ENCODE peak calls at places on chromosome 10, in seven cellular contexts. N is AG10803, D is endodermal cell, C is hepatocyte, X is dorsolateral prefrontal cortex, O is fibroblast of pulmonary artery, I is GM06990. B is an unnamed sample.

GRCh38 chr10:105149371-105149871 is 508.3 kb downstream of the SORCS3 start:
- DNase-seq in N (peak; percentile 33), D (no peak), C (peak; percentile 26), X (no peak), O (no peak), I (no peak), B (no peak)

GRCh38 chr10:21191512-21191911 is 294.4 kb upstream of the NEBL start:
- DNase-seq in N (no peak), D (no peak), C (no peak), X (no peak), O (no peak), I (no peak), B (no peak)

GRCh38 chr10:84599254-84599653 is 270.9 kb downstream of the CCSER2 start:
- DNase-seq in N (no peak), D (peak; percentile 53), C (no peak), X (no peak), O (no peak), I (no peak), B (no peak)

GRCh38 chr10:62916157-62916603 is 100.0 kb upstream of the EGR2 start:
- DNase-seq in N (peak; percentile 95), D (no peak), C (no peak), X (no peak), O (peak; percentile 95), I (no peak), B (no peak)

GRCh38 chr10:72156223-72156622 is 59.6 kb upstream of the ANAPC16 start:
- DNase-seq in N (no peak), D (no peak), C (no peak), X (no peak), O (no peak), I (no peak), B (no peak)

GRCh38 chr10:114544045-114544659 is 113.9 kb downstream of the ABLIM1 start:
- DNase-seq in N (no peak), D (no peak), C (no peak), X (no peak), O (no peak), I (peak; percentile 67), B (no peak)

GRCh38 chr10:97332586-97333350 is 1.8 kb downstream of the FRAT2 start:
- DNase-seq in N (peak; percentile 86), D (peak; percentile 76), C (peak; percentile 82), X (no peak), O (peak; percentile 85), I (no peak), B (peak; percentile 61)

GRCh38 chr10:283916-284356 is 148.7 kb downstream of the ZMYND11 start:
- DNase-seq in N (no peak), D (no peak), C (no peak), X (no peak), O (no peak), I (peak; percentile 65), B (no peak)

GRCh38 chr10:29078919-29079318 is 210.0 kb upstream of the LYZL1 start:
- DNase-seq in N (no peak), D (no peak), C (no peak), X (no peak), O (no peak), I (no peak), B (no peak)

GRCh38 chr10:47331954-47332353 is 9.7 kb downstream of the GDF2 start:
- DNase-seq in N (no peak), D (no peak), C (no peak), X (no peak), O (no peak), I (no peak), B (no peak)

GRCh38 chr10:32187686-32188085 is 131.5 kb upstream of the KIF5B start:
- DNase-seq in N (no peak), D (no peak), C (no peak), X (no peak), O (no peak), I (no peak), B (no peak)

GRCh38 chr10:30039567-30039966 is 19.8 kb downstream of the JCAD start:
- DNase-seq in N (no peak), D (no peak), C (no peak), X (no peak), O (no peak), I (no peak), B (no peak)

DNA sequence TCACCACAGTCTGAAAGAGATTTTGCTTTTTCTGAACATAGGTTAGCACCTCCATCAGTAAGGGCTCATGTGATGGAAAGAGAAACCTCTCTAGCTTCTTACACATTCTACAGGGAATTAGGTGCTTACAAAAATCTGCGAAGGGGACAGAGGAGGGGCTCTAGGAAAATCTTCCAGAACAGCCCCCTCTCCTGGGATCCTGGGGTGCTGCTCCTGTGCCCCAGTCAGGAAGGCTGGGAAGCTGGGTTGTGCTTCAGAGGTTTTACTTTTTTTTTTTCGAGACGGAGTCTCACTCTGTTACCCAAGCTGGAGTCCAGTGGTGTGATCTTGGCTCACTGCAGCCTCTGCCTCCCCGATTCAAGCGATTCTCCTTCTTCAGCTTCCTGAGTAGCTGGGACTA is 7.5 kb upstream of the FAM171A1 start:
- DNase-seq in N (no peak), D (peak; percentile 67), C (no peak), X (no peak), O (no peak), I (no peak), B (no peak)
- H3K4me3 ChIP-seq in N (no peak overlapping the region), D (no peak overlapping the region), C (no peak overlapping the region), X (no peak overlapping the region), O (no peak overlapping the region), I (no peak overlapping the region), B (no peak overlapping the region)

GRCh38 chr10:129506101-129506797 is 39.2 kb downstream of the MGMT start:
- DNase-seq in N (no peak), D (no peak), C (no peak), X (no peak), O (no peak), I (no peak), B (no peak)
- TF ChIP-seq CTCF in N (no peak), D (no peak), C (no peak), X (no peak), O (no peak), I (no peak), B (no peak)

DNA sequence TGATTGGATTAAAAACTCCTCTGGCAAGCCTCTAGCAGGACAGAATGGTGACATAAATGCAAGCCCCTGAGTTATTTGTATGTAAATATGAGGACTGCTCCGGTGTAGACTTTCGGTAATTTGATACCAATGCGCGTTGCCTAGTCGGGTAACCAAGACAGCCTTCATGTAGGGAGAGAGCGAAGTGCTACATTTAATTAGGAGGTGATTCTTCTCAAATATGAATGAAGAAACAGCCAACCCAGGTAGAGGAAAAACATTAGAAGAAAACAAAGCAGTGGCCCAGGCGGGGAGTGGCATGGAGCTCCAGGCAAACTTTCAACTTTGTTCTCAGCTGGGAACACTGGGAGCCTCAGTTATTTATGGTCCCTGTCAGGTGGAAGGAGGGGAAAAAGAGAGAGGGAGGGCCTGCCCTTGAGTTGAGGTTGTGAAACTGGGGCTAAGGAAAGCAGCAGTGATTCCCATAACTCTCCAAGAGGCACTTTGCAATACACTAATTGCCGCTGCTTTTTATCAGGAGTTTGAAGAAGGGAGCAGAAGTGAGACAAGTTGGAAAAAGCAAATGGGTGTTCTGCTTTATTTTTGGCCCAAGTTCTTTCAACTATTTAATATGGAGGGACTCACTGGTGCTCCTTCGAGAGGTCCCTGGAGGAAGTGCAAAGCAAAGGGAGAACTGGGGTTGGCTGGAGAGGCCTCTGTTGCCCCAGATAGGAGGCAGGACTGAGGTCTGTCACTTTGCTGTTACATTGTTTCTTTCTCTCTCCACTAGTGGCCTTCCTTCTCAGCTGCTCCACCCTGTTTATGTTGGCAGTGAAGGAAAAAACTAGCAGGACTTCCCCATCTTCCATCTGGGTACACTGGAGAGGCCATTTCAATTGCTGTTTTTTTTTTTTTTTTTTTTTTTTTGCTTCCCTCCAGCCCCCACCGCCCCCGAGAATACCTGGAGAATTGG is 234.6 kb upstream of the CCDC6 start:
- DNase-seq in N (no peak), D (peak; percentile 84), C (peak; percentile 75), X (no peak), O (peak; percentile 51), I (no peak), B (peak; percentile 24)
- H3K4me3 ChIP-seq in N (no peak overlapping the region), D (peak overlapping the region; percentile 82), C (peak overlapping the region; percentile 7), X (no peak overlapping the region), O (peak overlapping the region; percentile 17), I (no peak overlapping the region), B (peak overlapping the region; percentile 14)

DNA sequence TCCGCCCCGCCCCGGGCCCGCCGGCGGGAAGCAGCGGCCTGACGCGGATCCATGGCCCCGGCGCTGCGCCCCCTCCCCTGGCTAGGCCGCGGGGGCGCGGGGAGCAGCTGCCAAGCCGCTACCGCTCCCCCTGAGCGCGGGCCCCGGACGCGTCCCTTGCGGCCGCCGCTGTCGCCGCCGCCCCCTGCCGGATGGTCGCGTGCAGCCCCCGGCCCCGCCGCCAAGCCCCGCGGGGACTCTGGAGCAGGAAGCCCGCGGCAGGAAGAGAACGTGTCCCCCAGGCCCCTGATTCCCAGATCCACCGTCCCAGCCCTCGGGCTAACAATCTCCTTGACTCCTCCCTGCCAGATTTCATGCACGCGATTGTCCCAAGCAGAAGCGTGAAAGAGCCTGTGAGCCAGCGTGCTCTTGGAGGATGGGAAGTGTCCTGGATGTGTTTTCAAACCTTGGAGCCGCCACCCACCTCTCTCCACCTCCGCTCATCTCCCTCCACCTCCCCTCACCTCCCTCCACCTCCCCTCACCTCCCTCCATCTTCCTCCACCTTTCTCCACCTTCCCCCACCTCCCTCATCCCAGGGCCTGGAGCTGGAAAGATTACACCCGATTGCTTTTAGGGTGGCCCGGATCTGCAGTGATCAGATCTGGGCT is 419 bp upstream of the PRTFDC1 start:
- DNase-seq in N (peak; percentile 82), D (peak; percentile 89), C (peak; percentile 70), X (peak; percentile 46), O (peak; percentile 69), I (peak; percentile 65), B (peak; percentile 41)
- TF ChIP-seq CTCF in N (no peak), D (peak; percentile 74), C (peak; percentile 21), X (peak; percentile 76), O (no peak), I (peak; percentile 19), B (no peak)

GRCh38 chr10:44383749-44384600 is 922 bp downstream of the CXCL12 start:
- DNase-seq in N (peak; percentile 63), D (peak; percentile 74), C (peak; percentile 42), X (no peak), O (peak; percentile 56), I (no peak), B (no peak)

GRCh38 chr10:44386546-44387052 is 1.7 kb upstream of the CXCL12 start:
- DNase-seq in N (peak; percentile 67), D (peak; percentile 91), C (peak; percentile 88), X (peak; percentile 45), O (peak; percentile 76), I (peak; percentile 61), B (no peak)

GRCh38 chr10:44385726-44386438 is 985 bp upstream of the CXCL12 start:
- DNase-seq in N (no peak), D (no peak), C (no peak), X (no peak), O (no peak), I (peak; percentile 18), B (no peak)

GRCh38 chr10:44384601-44385422 is at the start of gene CXCL12:
- DNase-seq in N (peak; percentile 41), D (peak; percentile 88), C (peak; percentile 44), X (no peak), O (peak; percentile 40), I (peak; percentile 31), B (no peak)

GRCh38 chr10:44385423-44385725 is 477 bp upstream of the CXCL12 start:
- DNase-seq in N (no peak), D (no peak), C (no peak), X (no peak), O (no peak), I (no peak), B (no peak)
- H3K4me3 ChIP-seq in N (peak overlapping the region; percentile 86), D (peak overlapping the region; percentile 62), C (peak overlapping the region; percentile 49), X (peak overlapping the region; percentile 54), O (peak overlapping the region; percentile 82), I (peak overlapping the region; percentile 41), B (peak overlapping the region; percentile 33)

B was measured in HFF-Myc.